ENCODE peak calls at places on chromosomes 3 and 15, in ten cellular contexts. S is spleen, T is NB4, B is RWPE1, X is GM23338, L is AG10803, I is psoas muscle, Y is OCI-LY7, O is upper lobe of right lung, M is uterus. J is an unnamed sample.
A peak's percentile ranks its signal among the peaks of the same experiment; 100 is the strongest.

GRCh38 chr15:57550640-57551039 is 41.1 kb upstream of the MYZAP start:
- DNase-seq in S (no peak), T (no peak), B (no peak), X (no peak), L (no peak), I (no peak), Y (no peak), O (peak; percentile 83), M (no peak), J (peak; percentile 18)

GRCh38 chr3:46463120-46463867 is 1.4 kb downstream of the LTF start:
- DNase-seq in S (peak; percentile 80), T (no peak), B (no peak), X (no peak), L (no peak), I (no peak), Y (no peak), O (no peak), M (no peak), J (no peak)

GRCh38 chr3:109265300-109265699 is 51.0 kb downstream of the DPPA2 start:
- DNase-seq in S (no peak), T (no peak), B (no peak), X (no peak), L (no peak), I (no peak), Y (no peak), O (no peak), M (no peak), J (no peak)

GRCh38 chr3:112302881-112303761 is 9.1 kb upstream of the SLC9C1 start:
- DNase-seq in S (no peak), T (no peak), B (no peak), X (peak; percentile 97), L (no peak), I (no peak), Y (peak; percentile 33), O (no peak), M (no peak), J (no peak)

GRCh38 chr3:111695584-111696213 is 100.6 kb upstream of the ZBED2 start:
- DNase-seq in S (no peak), T (no peak), B (peak; percentile 61), X (no peak), L (peak; percentile 81), I (no peak), Y (no peak), O (no peak), M (no peak), J (peak; percentile 55)

GRCh38 chr3:29379097-29379496 is 98.2 kb downstream of the RBMS3 start:
- DNase-seq in S (no peak), T (no peak), B (no peak), X (no peak), L (no peak), I (no peak), Y (no peak), O (no peak), M (no peak), J (no peak)

GRCh38 chr3:53169045-53169831 is 8.2 kb downstream of the PRKCD start:
- DNase-seq in S (no peak), T (peak; percentile 98), B (no peak), X (peak; percentile 55), L (no peak), I (no peak), Y (peak; percentile 53), O (peak; percentile 76), M (no peak), J (no peak)

GRCh38 chr15:57946491-57947048 is 118.9 kb downstream of the ALDH1A2 start:
- DNase-seq in S (no peak), T (no peak), B (no peak), X (no peak), L (no peak), I (no peak), Y (no peak), O (no peak), M (no peak), J (no peak)

GRCh38 chr15:65912235-65912634 is 42.9 kb downstream of the RAB11A start:
- DNase-seq in S (no peak), T (no peak), B (no peak), X (no peak), L (no peak), I (no peak), Y (no peak), O (no peak), M (no peak), J (no peak)

GRCh38 chr15:72179950-72180581 is 17.5 kb downstream of the GRAMD2A start:
- DNase-seq in S (peak; percentile 47), T (no peak), B (no peak), X (peak; percentile 28), L (no peak), I (peak; percentile 41), Y (no peak), O (no peak), M (no peak), J (peak; percentile 24)

GRCh38 chr3:99753268-99753975 is 64.2 kb upstream of the CMSS1 start:
- DNase-seq in S (no peak), T (peak; percentile 66), B (peak; percentile 53), X (peak; percentile 84), L (peak; percentile 82), I (no peak), Y (peak; percentile 48), O (no peak), M (no peak), J (peak; percentile 91)

GRCh38 chr3:99757948-99758347 is 59.7 kb upstream of the CMSS1 start:
- DNase-seq in S (no peak), T (no peak), B (no peak), X (no peak), L (no peak), I (no peak), Y (no peak), O (no peak), M (no peak), J (no peak)

GRCh38 chr3:99751649-99752048 is 66.0 kb upstream of the CMSS1 start:
- DNase-seq in S (no peak), T (no peak), B (peak; percentile 60), X (no peak), L (peak; percentile 79), I (no peak), Y (no peak), O (no peak), M (no peak), J (peak; percentile 90)

GRCh38 chr3:99758502-99759177 is 59.0 kb upstream of the CMSS1 start:
- DNase-seq in S (no peak), T (no peak), B (no peak), X (no peak), L (no peak), I (no peak), Y (no peak), O (no peak), M (no peak), J (no peak)

DNA sequence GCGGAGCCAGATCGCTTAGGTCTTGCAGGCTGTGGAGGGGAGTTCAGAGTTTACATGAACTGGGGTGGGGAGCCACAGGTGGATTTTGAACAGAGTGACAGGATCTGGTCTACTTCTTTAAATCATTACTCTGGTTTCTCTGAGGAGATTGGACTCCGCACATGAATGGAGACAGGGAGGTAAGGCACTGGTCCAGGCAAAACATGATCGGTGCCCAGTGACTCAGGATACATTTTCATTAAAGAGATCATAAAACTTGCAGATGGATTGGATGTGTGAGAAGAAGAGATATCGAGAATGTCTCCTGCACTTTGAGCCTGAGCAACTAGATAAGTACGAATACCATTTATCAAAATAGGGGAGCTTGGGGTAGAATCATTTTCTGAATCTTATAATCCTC is 61.8 kb upstream of the CMSS1 start:
- DNase-seq in S (no peak), T (no peak), B (no peak), X (no peak), L (no peak), I (no peak), Y (no peak), O (no peak), M (no peak), J (no peak)
- TF ChIP-seq CTCF in S (no peak), T (no peak), B (no peak), X (no peak), L (no peak), I (no peak), Y (no peak), O (no peak), M (no peak), J (no peak)

DNA sequence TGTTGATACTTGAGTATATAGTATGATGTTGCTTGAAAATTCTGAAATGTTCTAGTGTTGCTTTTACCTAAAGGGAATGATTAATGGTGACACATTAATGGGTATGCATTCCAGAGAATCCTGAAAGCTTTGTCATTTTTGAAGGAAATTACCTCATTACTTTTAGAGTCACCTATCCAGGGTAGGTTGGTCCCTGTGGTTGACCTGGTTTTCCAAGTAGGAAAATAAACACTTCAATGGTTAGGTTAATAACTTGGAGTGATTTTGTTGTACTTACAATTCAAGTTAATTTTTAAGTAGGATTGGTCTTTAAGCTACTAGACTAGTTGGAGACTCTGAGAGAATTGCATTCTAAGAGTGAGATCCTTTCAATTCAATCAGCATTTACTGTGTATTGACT is 31.0 kb downstream of the MITF start:
- DNase-seq in S (no peak), T (no peak), B (peak; percentile 68), X (peak; percentile 19), L (no peak), I (no peak), Y (no peak), O (no peak), M (no peak), J (no peak)
- TF ChIP-seq CTCF in S (no peak), T (no peak), B (no peak), X (no peak), L (no peak), I (no peak), Y (no peak), O (no peak), M (no peak), J (no peak)

DNA sequence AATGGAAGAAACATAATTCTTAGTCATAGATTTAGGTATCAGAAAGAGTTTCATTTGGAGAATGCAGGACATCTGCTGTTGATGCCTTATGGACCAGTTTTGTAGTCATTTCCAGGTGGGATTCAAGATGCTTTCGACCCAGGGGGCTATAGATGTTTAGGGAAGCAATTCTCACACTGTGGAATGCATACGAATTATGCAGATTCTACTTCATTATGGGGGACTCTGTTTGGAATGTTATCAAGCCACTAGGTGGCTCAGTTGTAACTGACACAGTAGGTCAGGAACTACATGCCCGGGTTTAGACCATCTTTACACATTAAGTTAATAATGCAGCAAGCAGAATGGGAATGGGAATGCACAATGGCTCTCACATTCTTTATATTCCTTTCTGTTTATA is 1359.8 kb downstream of the ZPLD1 start:
- DNase-seq in S (no peak), T (peak; percentile 11), B (no peak), X (peak; percentile 71), L (no peak), I (no peak), Y (peak; percentile 0), O (no peak), M (no peak), J (no peak)
- TF ChIP-seq CTCF in S (no peak), T (peak; percentile 16), B (peak; percentile 20), X (peak; percentile 58), L (no peak), I (no peak), Y (peak; percentile 57), O (no peak), M (no peak), J (no peak)

DNA sequence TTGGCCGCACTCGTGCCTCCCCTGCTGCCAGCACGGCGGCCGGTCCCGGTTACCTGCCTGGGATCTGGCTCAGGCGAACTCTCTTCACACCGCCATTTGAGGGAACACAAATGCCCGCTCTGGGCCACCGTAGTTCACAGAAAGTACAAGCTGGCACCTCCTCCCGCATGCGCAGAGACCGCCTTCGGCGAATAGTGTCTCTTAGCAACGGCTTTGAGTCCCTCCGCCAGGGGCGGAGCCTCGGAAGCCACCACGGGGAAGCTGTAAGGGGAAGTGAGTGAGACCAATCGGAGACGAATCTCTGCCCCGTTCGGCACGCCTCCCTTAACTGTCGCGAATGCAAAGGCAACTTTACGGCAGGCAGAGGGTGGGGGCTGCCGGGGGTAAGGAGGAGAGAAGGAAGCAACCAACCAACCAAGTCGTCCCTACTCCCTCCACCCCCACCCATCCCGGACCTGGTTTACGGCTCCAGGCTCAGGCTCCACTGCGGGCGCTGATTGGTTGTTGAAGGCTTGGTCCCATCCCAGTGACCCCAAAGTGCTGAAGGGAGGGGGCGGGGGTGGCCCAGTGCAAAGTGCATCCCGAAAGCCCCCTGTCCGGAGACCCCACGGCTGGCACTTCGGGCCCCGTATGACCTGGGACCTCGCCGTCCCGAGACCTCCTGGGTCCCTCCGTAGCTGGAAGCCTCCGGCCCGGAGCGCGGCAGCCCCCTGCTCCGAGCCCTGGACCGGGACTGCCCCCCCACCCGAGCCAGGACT is at the start of the genes ASB7 and LINS1:
- DNase-seq in S (peak; percentile 100), T (peak; percentile 100), B (peak; percentile 98), X (peak; percentile 100), L (peak; percentile 100), I (peak; percentile 100), Y (peak; percentile 100), O (peak; percentile 100), M (peak; percentile 100), J (peak; percentile 100)
- TF ChIP-seq CTCF in S (no peak), T (no peak), B (no peak), X (no peak), L (no peak), I (no peak), Y (no peak), O (no peak), M (peak; percentile 23), J (no peak)